ENCODE peak calls at places on chromosomes 7 and 10, in five cellular contexts. K is stromal cell of bone marrow, G is NCI-H1092 treated with DMSO at 0.1 percent for 48 hours, R is GDM1, M is fibroblast of lung. J is an unnamed sample.

GRCh38 chr10:49139866-49140195 is 6.0 kb upstream of the FAM170B start:
- DNase-seq in K (peak), G (no peak), R (no peak), M (peak), J (no peak)

GRCh38 chr10:128875955-128876354 is 591.1 kb upstream of the MGMT start:
- DNase-seq in K (peak), G (no peak), R (no peak), M (peak), J (no peak)

GRCh38 chr10:45470098-45471012 is 96.3 kb downstream of the ALOX5 start:
- DNase-seq in K (peak), G (no peak), R (peak), M (peak), J (no peak)

GRCh38 chr10:75853085-75853484 is 421.7 kb downstream of the LRMDA start:
- DNase-seq in K (no peak), G (no peak), R (no peak), M (peak), J (no peak)

GRCh38 chr7:11193888-11194287 is 220.2 kb downstream of the PHF14 start:
- DNase-seq in K (no peak), G (peak), R (no peak), M (no peak), J (no peak)

GRCh38 chr10:99304857-99305220 is 24.3 kb upstream of the CNNM1 start:
- DNase-seq in K (no peak), G (no peak), R (no peak), M (no peak), J (no peak)

GRCh38 chr10:78065616-78066410 is 32.1 kb downstream of the RPS24 start:
- DNase-seq in K (no peak), G (peak), R (no peak), M (no peak), J (no peak)

GRCh38 chr7:155653773-155654172 is 9.3 kb downstream of the RBM33 start:
- DNase-seq in K (peak), G (no peak), R (no peak), M (peak), J (peak)